ENCODE peak calls at places on chromosomes 6 and 20, in seven cellular contexts. X, W, R, O, S, U and H are unnamed samples.

GRCh38 chr20:58882704-58883089 is 30.2 kb downstream of the GNAS start:
- DNase-seq in X (no peak), W (no peak), R (no peak), O (no peak), S (no peak), U (no peak), H (no peak)

GRCh38 chr6:41568585-41569384 is 22.6 kb downstream of the FOXP4 start:
- DNase-seq in X (no peak), W (no peak), R (peak), O (peak), S (peak), U (peak), H (no peak)

GRCh38 chr20:17304785-17305184 is 77.9 kb downstream of the PCSK2 start:
- DNase-seq in X (no peak), W (no peak), R (no peak), O (no peak), S (no peak), U (no peak), H (no peak)

GRCh38 chr20:6663751-6664388 is 103.6 kb upstream of the BMP2 start:
- DNase-seq in X (no peak), W (no peak), R (peak), O (no peak), S (no peak), U (peak), H (no peak)

GRCh38 chr6:40727272-40727671 is 140.1 kb upstream of the LRFN2 start:
- DNase-seq in X (no peak), W (no peak), R (no peak), O (no peak), S (no peak), U (no peak), H (no peak)

GRCh38 chr6:157823001-157823522 is at the start of gene SNX9:
- DNase-seq in X (peak), W (no peak), R (peak), O (peak), S (peak), U (peak), H (peak)

GRCh38 chr6:72963946-72964345 is 261.4 kb downstream of the KHDC1L start:
- DNase-seq in X (no peak), W (no peak), R (peak), O (no peak), S (peak), U (peak), H (no peak)

GRCh38 chr6:53306819-53307347 is 41.9 kb downstream of the ELOVL5 start:
- DNase-seq in X (peak), W (peak), R (peak), O (no peak), S (peak), U (peak), H (no peak)

GRCh38 chr20:12237772-12238171 is 320.1 kb downstream of the BTBD3 start:
- DNase-seq in X (no peak), W (no peak), R (no peak), O (no peak), S (no peak), U (no peak), H (no peak)

GRCh38 chr6:95087394-95088097 is 489.8 kb upstream of the MANEA start:
- DNase-seq in X (no peak), W (peak), R (peak), O (peak), S (peak), U (peak), H (no peak)

GRCh38 chr20:43676368-43676767 is 9.5 kb downstream of the MYBL2 start:
- DNase-seq in X (no peak), W (no peak), R (no peak), O (no peak), S (no peak), U (no peak), H (no peak)

GRCh38 chr20:63923626-63924025 is 28.7 kb downstream of the DNAJC5 start:
- DNase-seq in X (no peak), W (no peak), R (no peak), O (no peak), S (no peak), U (no peak), H (no peak)

GRCh38 chr6:163984446-163984936 is 570.0 kb downstream of the QKI start:
- DNase-seq in X (no peak), W (no peak), R (no peak), O (no peak), S (no peak), U (peak), H (no peak)

GRCh38 chr6:112087136-112087908 is at the start of the genes FAM229B and TUBE1:
- DNase-seq in X (peak), W (peak), R (peak), O (peak), S (peak), U (peak), H (peak)

GRCh38 chr6:108807928-108808327 is 40.3 kb upstream of the ARMC2 start:
- DNase-seq in X (no peak), W (no peak), R (no peak), O (no peak), S (no peak), U (no peak), H (no peak)

GRCh38 chr6:133621751-133622150 is 267.2 kb upstream of the TCF21 start:
- DNase-seq in X (no peak), W (no peak), R (peak), O (no peak), S (peak), U (peak), H (no peak)

GRCh38 chr6:108896111-108896661 is 48.0 kb downstream of the ARMC2 start:
- DNase-seq in X (no peak), W (no peak), R (peak), O (no peak), S (peak), U (peak), H (no peak)

GRCh38 chr20:208937-209566 is 18.0 kb upstream of the DEFB129 start:
- DNase-seq in X (peak), W (peak), R (peak), O (peak), S (peak), U (peak), H (no peak)

GRCh38 chr6:168827484-168827883 is 386.5 kb downstream of the SMOC2 start:
- DNase-seq in X (no peak), W (no peak), R (no peak), O (no peak), S (no peak), U (no peak), H (no peak)

GRCh38 chr6:20474756-20475542 is 59.3 kb upstream of the CDKAL1 start:
- DNase-seq in X (no peak), W (no peak), R (no peak), O (no peak), S (no peak), U (no peak), H (no peak)

GRCh38 chr20:8244637-8245036 is 112.6 kb downstream of the PLCB1 start:
- DNase-seq in X (no peak), W (no peak), R (peak), O (no peak), S (peak), U (peak), H (no peak)

GRCh38 chr20:58054744-58055373 is 173.6 kb downstream of the ANKRD60 start:
- DNase-seq in X (no peak), W (no peak), R (no peak), O (no peak), S (no peak), U (no peak), H (no peak)

GRCh38 chr20:38303908-38304379 is at the start of gene BPI:
- DNase-seq in X (no peak), W (no peak), R (no peak), O (no peak), S (no peak), U (peak), H (peak)

GRCh38 chr6:13709698-13710551 is 1.7 kb downstream of the RANBP9 start:
- DNase-seq in X (peak), W (no peak), R (peak), O (peak), S (peak), U (peak), H (no peak)

GRCh38 chr6:54921891-54922290 is 75.3 kb downstream of the FAM83B start:
- DNase-seq in X (no peak), W (no peak), R (no peak), O (no peak), S (no peak), U (no peak), H (no peak)

GRCh38 chr20:34579936-34580587 is 21.5 kb downstream of the MAP1LC3A start:
- DNase-seq in X (no peak), W (no peak), R (no peak), O (no peak), S (peak), U (peak), H (no peak)

GRCh38 chr6:45477278-45477677 is 99.5 kb upstream of the SUPT3H start:
- DNase-seq in X (no peak), W (no peak), R (no peak), O (no peak), S (no peak), U (no peak), H (no peak)

GRCh38 chr20:44039741-44040140 is 125.1 kb downstream of the TOX2 start:
- DNase-seq in X (no peak), W (no peak), R (no peak), O (no peak), S (no peak), U (no peak), H (no peak)

GRCh38 chr6:37311666-37312473 is 41.9 kb upstream of the RNF8 start:
- DNase-seq in X (no peak), W (no peak), R (peak), O (no peak), S (peak), U (peak), H (no peak)

GRCh38 chr20:41669708-41670263 is 51.6 kb upstream of the CHD6 start:
- DNase-seq in X (no peak), W (no peak), R (no peak), O (no peak), S (no peak), U (no peak), H (no peak)

GRCh38 chr6:122381494-122382083 is 17.9 kb upstream of the HSF2 start:
- DNase-seq in X (no peak), W (no peak), R (peak), O (peak), S (peak), U (peak), H (no peak)

GRCh38 chr6:101117397-101118185 is 236.5 kb upstream of the ASCC3 start:
- DNase-seq in X (no peak), W (no peak), R (no peak), O (peak), S (no peak), U (no peak), H (no peak)

GRCh38 chr6:9482030-9482731 is 932.7 kb downstream of the TFAP2A start:
- DNase-seq in X (no peak), W (peak), R (peak), O (no peak), S (peak), U (peak), H (no peak)

GRCh38 chr6:131255911-131256310 is 120.6 kb downstream of the AKAP7 start:
- DNase-seq in X (no peak), W (no peak), R (no peak), O (no peak), S (no peak), U (peak), H (no peak)

GRCh38 chr20:18988701-18989100 is 175.1 kb downstream of the SCP2D1 start:
- DNase-seq in X (no peak), W (no peak), R (no peak), O (no peak), S (no peak), U (no peak), H (no peak)

GRCh38 chr6:12716298-12716853 is at the start of gene PHACTR1:
- DNase-seq in X (no peak), W (no peak), R (no peak), O (no peak), S (no peak), U (no peak), H (no peak)

GRCh38 chr20:61736751-61737310 is 328.9 kb downstream of the TAF4 start:
- DNase-seq in X (no peak), W (no peak), R (no peak), O (no peak), S (no peak), U (no peak), H (peak)

GRCh38 chr6:163311830-163312229 is 102.7 kb upstream of the QKI start:
- DNase-seq in X (no peak), W (no peak), R (peak), O (no peak), S (no peak), U (peak), H (no peak)

DNA sequence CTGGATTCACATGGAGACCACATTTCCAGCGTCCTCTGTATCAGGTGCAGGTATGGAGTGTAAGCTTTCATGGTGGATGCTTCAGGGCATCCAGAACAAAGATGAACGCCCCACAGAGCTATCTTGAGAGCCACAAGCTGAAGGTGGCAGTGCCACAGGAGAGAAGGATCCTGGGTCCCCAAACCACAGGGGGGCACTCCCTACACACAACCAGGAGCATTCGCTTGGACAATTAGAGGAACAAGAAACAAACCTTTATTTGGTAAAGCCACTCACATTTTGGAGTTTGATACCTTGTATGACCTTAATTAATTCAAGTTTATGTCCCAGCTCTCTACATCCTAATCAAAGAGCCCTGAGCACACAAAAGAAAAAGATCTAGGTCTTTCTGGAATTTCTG is 406.3 kb downstream of the PREX1 start:
- DNase-seq in X (no peak), W (no peak), R (no peak), O (no peak), S (no peak), U (no peak), H (no peak)
- TF ChIP-seq CTCF in X (no peak), W (peak), R (no peak), O (no peak), S (no peak), U (no peak), H (no peak)

DNA sequence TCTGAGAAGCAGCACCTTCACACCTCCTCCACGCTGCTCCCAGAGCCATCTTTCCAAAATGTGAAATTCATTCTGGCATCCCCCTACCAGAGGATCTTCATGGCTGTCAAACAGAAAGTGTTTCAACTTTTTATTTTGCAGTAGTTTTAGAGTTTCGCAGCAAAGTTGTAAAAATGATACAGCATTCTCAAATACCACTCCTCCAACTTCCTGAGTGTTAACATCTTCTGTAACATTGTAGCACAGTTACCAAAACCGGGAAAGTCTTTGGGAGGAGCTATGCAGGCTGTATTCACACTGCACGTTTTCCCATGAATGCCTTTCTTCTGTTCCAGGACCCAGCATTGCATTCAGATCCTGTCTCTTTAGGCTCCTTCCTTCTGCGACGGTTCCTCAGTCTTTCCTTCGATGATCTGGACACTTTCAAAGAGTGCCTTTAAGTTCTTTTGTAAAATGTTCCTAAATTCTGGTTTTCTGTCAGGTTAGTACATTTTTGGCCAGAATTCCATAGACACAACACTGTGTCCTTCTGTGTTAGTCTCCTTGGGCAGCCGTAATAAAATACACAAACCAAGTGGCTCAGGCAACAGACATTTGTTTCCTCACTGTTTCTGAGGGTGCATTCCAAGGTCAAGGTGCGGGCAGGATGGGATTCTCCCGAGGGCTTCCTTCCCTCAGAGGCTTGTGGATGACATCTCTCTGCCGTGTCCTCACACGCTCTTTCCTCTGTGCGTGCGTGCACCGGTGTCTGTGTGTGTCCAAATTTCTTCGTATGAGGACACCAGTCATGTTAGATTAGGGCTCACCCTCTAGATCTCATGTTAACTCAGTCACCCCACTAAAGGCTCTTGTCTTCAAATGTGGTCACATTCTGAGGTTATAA is 30.3 kb downstream of the CDYL start:
- DNase-seq in X (no peak), W (no peak), R (no peak), O (no peak), S (no peak), U (no peak), H (no peak)
- TF ChIP-seq CTCF in X (no peak), W (no peak), R (no peak), O (no peak), S (no peak), U (no peak), H (peak)

DNA sequence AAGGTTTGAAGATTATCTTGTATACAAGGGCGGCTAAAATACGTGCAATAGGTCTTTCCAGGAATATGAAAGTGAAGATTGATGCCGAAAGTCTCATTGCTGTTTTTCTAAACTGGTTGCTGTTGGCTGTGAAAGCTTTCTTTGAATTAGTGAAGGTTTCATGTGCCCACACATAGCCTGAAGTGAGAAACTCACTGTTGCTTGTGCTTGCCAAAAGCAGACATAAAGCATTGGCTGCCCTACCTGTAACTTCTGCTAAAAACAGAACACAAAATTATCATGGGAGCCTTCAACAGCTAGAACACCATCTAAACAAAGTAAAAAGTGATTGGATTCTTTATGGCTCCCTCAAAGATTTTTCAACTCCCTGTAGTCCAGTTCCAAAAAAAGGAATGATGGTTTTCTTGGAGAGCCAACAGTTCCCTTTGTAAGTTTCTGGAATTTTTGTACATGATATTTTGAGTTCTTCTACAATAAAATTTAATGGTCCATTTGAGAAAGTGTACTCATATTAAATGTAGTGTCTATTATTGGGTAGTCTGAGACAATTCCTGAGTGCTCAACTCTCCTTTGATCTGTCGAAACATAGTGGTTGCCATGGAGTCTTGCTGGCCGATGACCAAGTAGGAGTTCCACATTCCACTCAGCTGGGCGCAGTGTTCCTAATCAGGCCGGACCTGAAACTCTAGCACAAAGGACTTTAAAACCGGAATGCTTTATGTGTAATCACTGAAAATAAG is 68.5 kb downstream of the PLEKHG1 start:
- DNase-seq in X (no peak), W (peak), R (peak), O (peak), S (peak), U (peak), H (no peak)
- TF ChIP-seq CTCF in X (no peak), W (peak), R (peak), O (peak), S (no peak), U (peak), H (no peak)

GRCh38 chr6:113909224-113909856 is 52.2 kb downstream of the MARCKS start:
- DNase-seq in X (peak), W (no peak), R (peak), O (peak), S (peak), U (peak), H (no peak)

GRCh38 chr6:113901482-113901881 is 44.3 kb downstream of the MARCKS start:
- DNase-seq in X (no peak), W (no peak), R (peak), O (no peak), S (peak), U (peak), H (no peak)

GRCh38 chr6:113908801-113909200 is 51.7 kb downstream of the MARCKS start:
- DNase-seq in X (no peak), W (no peak), R (peak), O (no peak), S (no peak), U (peak), H (no peak)

GRCh38 chr6:113903666-113904330 is 46.7 kb downstream of the MARCKS start:
- DNase-seq in X (no peak), W (no peak), R (peak), O (no peak), S (peak), U (peak), H (no peak)

GRCh38 chr6:113907107-113907506 is 50.0 kb downstream of the MARCKS start:
- DNase-seq in X (no peak), W (no peak), R (peak), O (no peak), S (no peak), U (no peak), H (no peak)
- TF ChIP-seq CTCF in X (no peak), W (no peak), R (peak), O (peak), S (no peak), U (no peak), H (no peak)

GRCh38 chr6:125215252-125215819 is 61.8 kb downstream of the TPD52L1 start:
- DNase-seq in X (no peak), W (no peak), R (no peak), O (no peak), S (no peak), U (no peak), H (no peak)

GRCh38 chr6:125212377-125212776 is 58.8 kb downstream of the TPD52L1 start:
- DNase-seq in X (no peak), W (no peak), R (no peak), O (no peak), S (no peak), U (no peak), H (no peak)

GRCh38 chr6:125216015-125216414 is 62.4 kb downstream of the TPD52L1 start:
- DNase-seq in X (no peak), W (no peak), R (no peak), O (no peak), S (no peak), U (no peak), H (no peak)

GRCh38 chr6:125211352-125211751 is 57.8 kb downstream of the TPD52L1 start:
- DNase-seq in X (no peak), W (no peak), R (no peak), O (no peak), S (no peak), U (no peak), H (no peak)

DNA sequence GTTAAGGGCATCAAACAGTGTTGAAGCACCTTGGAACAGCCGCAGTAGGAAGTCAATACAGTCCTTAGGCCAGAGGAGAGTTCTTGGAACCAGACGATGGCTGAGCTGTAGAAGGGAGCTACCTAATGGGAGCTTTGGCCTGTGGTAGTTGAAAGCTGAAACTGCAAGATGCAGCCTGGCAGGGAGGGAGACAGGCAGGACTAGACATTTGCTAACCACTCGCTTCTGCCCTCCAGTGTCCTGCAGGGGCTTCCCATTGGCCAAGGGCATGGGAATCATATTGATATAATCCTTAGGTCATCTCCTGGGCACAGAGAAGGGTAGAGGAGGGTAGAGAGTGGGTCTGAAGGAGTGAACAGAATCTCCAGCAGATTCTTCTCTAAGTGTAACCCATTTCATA is 60.4 kb downstream of the TPD52L1 start:
- DNase-seq in X (no peak), W (no peak), R (no peak), O (no peak), S (no peak), U (no peak), H (no peak)
- TF ChIP-seq CTCF in X (no peak), W (no peak), R (no peak), O (no peak), S (no peak), U (no peak), H (no peak)

GRCh38 chr6:106300020-106300772 is 25.4 kb downstream of the ATG5 start:
- DNase-seq in X (no peak), W (no peak), R (no peak), O (no peak), S (no peak), U (no peak), H (no peak)

GRCh38 chr6:106300944-106301343 is 24.6 kb downstream of the ATG5 start:
- DNase-seq in X (peak), W (no peak), R (peak), O (peak), S (peak), U (peak), H (no peak)
- TF ChIP-seq CTCF in X (peak), W (peak), R (peak), O (peak), S (peak), U (peak), H (peak)